ENCODE peak calls at places on chromosomes 5 and 9, in six cellular contexts. H, F, S, T, P and E are unnamed samples.

GRCh38 chr9:133104718-133105460 is 16.2 kb downstream of the RALGDS start:
- DNase-seq in H (no peak), F (no peak), S (peak), T (no peak), P (no peak), E (no peak)

GRCh38 chr5:59712836-59713487 is 180.6 kb downstream of the PDE4D start:
- DNase-seq in H (no peak), F (peak), S (no peak), T (no peak), P (no peak), E (no peak)

GRCh38 chr5:135067587-135067986 is 33.6 kb upstream of the PITX1 start:
- DNase-seq in H (no peak), F (no peak), S (no peak), T (no peak), P (no peak), E (no peak)

GRCh38 chr5:140038373-140038957 is 4.6 kb downstream of the NRG2 start:
- DNase-seq in H (peak), F (peak), S (no peak), T (peak), P (no peak), E (no peak)

GRCh38 chr5:61933787-61934626 is 372.0 kb upstream of the KIF2A start:
- DNase-seq in H (peak), F (peak), S (peak), T (peak), P (peak), E (no peak)

GRCh38 chr5:198516-198915 is 7.2 kb downstream of the LRRC14B start:
- DNase-seq in H (no peak), F (no peak), S (no peak), T (no peak), P (no peak), E (no peak)

GRCh38 chr9:18297532-18297872 is 176.5 kb upstream of the ADAMTSL1 start:
- DNase-seq in H (peak), F (peak), S (no peak), T (no peak), P (no peak), E (no peak)

GRCh38 chr9:135926402-135927194 is 19.3 kb upstream of the CAMSAP1 start:
- DNase-seq in H (no peak), F (peak), S (no peak), T (peak), P (peak), E (peak)

GRCh38 chr5:55551904-55552303 is 17.1 kb upstream of the PLPP1 start:
- DNase-seq in H (no peak), F (no peak), S (no peak), T (no peak), P (no peak), E (no peak)

GRCh38 chr5:145350501-145350900 is 484.6 kb downstream of the PRELID2 start:
- DNase-seq in H (no peak), F (peak), S (no peak), T (no peak), P (no peak), E (no peak)

GRCh38 chr5:92313385-92313784 is 930.3 kb upstream of the ARRDC3 start:
- DNase-seq in H (no peak), F (no peak), S (no peak), T (no peak), P (no peak), E (no peak)

GRCh38 chr9:12813960-12814876 is 39.4 kb downstream of the LURAP1L start:
- DNase-seq in H (peak), F (peak), S (peak), T (peak), P (peak), E (peak)

GRCh38 chr9:134099123-134099761 is 31.4 kb upstream of the BRD3 start:
- DNase-seq in H (peak), F (peak), S (peak), T (peak), P (no peak), E (no peak)

GRCh38 chr5:88660326-88660946 is 222.5 kb downstream of the MEF2C start:
- DNase-seq in H (peak), F (no peak), S (no peak), T (peak), P (no peak), E (no peak)

GRCh38 chr9:20532584-20532983 is 89.7 kb downstream of the MLLT3 start:
- DNase-seq in H (no peak), F (no peak), S (no peak), T (no peak), P (no peak), E (no peak)

GRCh38 chr5:72402381-72402890 is 82.3 kb downstream of the PTCD2 start:
- DNase-seq in H (no peak), F (no peak), S (no peak), T (peak), P (no peak), E (no peak)

GRCh38 chr9:130199605-130200004 is 27.4 kb downstream of the NCS1 start:
- DNase-seq in H (no peak), F (no peak), S (no peak), T (peak), P (peak), E (no peak)

GRCh38 chr9:3441197-3441816 is 84.5 kb downstream of the RFX3 start:
- DNase-seq in H (peak), F (peak), S (peak), T (peak), P (no peak), E (peak)

GRCh38 chr5:134132372-134133212 is 18.1 kb downstream of the TCF7 start:
- DNase-seq in H (no peak), F (no peak), S (peak), T (no peak), P (no peak), E (no peak)

GRCh38 chr5:75050415-75050814 is 1.9 kb downstream of the GCNT4 start:
- DNase-seq in H (no peak), F (peak), S (peak), T (no peak), P (no peak), E (no peak)

GRCh38 chr9:113536483-113537226 is 73.1 kb downstream of the RGS3 start:
- DNase-seq in H (no peak), F (peak), S (peak), T (no peak), P (no peak), E (no peak)

GRCh38 chr9:26181836-26182235 is 503.6 kb upstream of the TUSC1 start:
- DNase-seq in H (no peak), F (no peak), S (no peak), T (no peak), P (no peak), E (no peak)

GRCh38 chr9:110048473-110048975 is 159.4 kb downstream of the C9orf152 start:
- DNase-seq in H (peak), F (peak), S (peak), T (peak), P (peak), E (no peak)

GRCh38 chr5:38420691-38421395 is 135.6 kb downstream of the LIFR start:
- DNase-seq in H (peak), F (peak), S (peak), T (peak), P (peak), E (peak)

GRCh38 chr9:101354143-101354764 is 30.6 kb downstream of the BAAT start:
- DNase-seq in H (no peak), F (no peak), S (no peak), T (no peak), P (no peak), E (no peak)

GRCh38 chr5:142627371-142628217 is 58.3 kb downstream of the FGF1 start:
- DNase-seq in H (no peak), F (no peak), S (no peak), T (peak), P (no peak), E (no peak)

GRCh38 chr5:176810687-176811501 is 535 bp downstream of the UNC5A start:
- DNase-seq in H (no peak), F (peak), S (no peak), T (no peak), P (no peak), E (no peak)

GRCh38 chr9:93091453-93092081 is 4.5 kb upstream of the CARD19 start:
- DNase-seq in H (no peak), F (peak), S (peak), T (peak), P (no peak), E (no peak)

GRCh38 chr9:97598461-97599288 is 34.5 kb downstream of the TSTD2 start:
- DNase-seq in H (peak), F (peak), S (peak), T (peak), P (peak), E (peak)

GRCh38 chr5:170817195-170817594 is 33.7 kb downstream of the GABRP start:
- DNase-seq in H (no peak), F (no peak), S (no peak), T (no peak), P (no peak), E (no peak)

GRCh38 chr5:4949108-4949507 is 191.0 kb upstream of the ADAMTS16 start:
- DNase-seq in H (no peak), F (no peak), S (no peak), T (no peak), P (no peak), E (no peak)

GRCh38 chr9:92612292-92612691 is 57.6 kb downstream of the IPPK start:
- DNase-seq in H (no peak), F (no peak), S (no peak), T (no peak), P (no peak), E (no peak)

GRCh38 chr9:27205198-27205597 is 91.8 kb downstream of the EQTN start:
- DNase-seq in H (no peak), F (no peak), S (no peak), T (no peak), P (no peak), E (no peak)

GRCh38 chr5:76682395-76682794 is 33.5 kb upstream of the F2R start:
- DNase-seq in H (no peak), F (no peak), S (no peak), T (no peak), P (no peak), E (no peak)

GRCh38 chr5:176368726-176369125 is 3.4 kb downstream of the ARL10 start:
- DNase-seq in H (no peak), F (no peak), S (no peak), T (no peak), P (no peak), E (no peak)

GRCh38 chr9:121499177-121499426 is 542 bp downstream of the GGTA1 start:
- DNase-seq in H (no peak), F (no peak), S (peak), T (no peak), P (no peak), E (no peak)

GRCh38 chr9:121498150-121498486 is 1.5 kb downstream of the GGTA1 start:
- DNase-seq in H (peak), F (peak), S (no peak), T (peak), P (peak), E (peak)

GRCh38 chr9:121499427-121500164 is at the start of gene GGTA1:
- DNase-seq in H (peak), F (peak), S (peak), T (peak), P (peak), E (no peak)

GRCh38 chr9:121500165-121500478 is 478 bp upstream of the GGTA1 start:
- DNase-seq in H (no peak), F (no peak), S (no peak), T (no peak), P (no peak), E (no peak)

GRCh38 chr9:121498487-121499176 is 1.0 kb downstream of the GGTA1 start:
- DNase-seq in H (no peak), F (peak), S (peak), T (peak), P (peak), E (no peak)
- TF ChIP-seq CTCF in H (no peak), F (no peak), S (no peak), T (peak), P (peak), E (peak)

DNA sequence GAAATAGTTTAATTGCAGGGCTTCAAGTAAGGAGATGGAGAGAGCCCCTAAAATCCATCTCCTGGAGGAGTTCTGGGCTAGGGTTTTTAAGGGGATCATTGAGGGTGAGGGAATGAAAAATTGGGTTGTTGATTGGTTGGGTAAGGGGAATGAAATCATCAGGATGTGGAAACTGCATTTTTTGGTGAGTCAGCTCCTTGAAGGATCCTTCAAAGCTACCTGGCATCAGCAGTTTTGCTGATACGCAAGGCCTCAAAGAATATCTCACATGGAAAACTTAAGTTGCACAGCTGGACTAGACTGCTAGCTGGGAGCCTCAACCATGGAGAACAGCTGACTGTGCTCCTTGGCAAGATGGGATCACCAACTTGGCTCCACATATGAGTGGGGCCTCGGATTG is 136.7 kb downstream of the FGF10 start:
- DNase-seq in H (no peak), F (no peak), S (no peak), T (no peak), P (no peak), E (no peak)
- H3K4me3 ChIP-seq in H (no peak), F (no peak), S (no peak), T (no peak), P (no peak), E (no peak)

GRCh38 chr9:37333288-37333687 is 89.2 kb upstream of the GRHPR start:
- DNase-seq in H (no peak), F (no peak), S (no peak), T (no peak), P (no peak), E (no peak)
- TF ChIP-seq CTCF in H (no peak), F (no peak), S (no peak), T (no peak), P (no peak), E (no peak)

GRCh38 chr5:69364414-69364813 is 4.9 kb downstream of the AK6 start:
- DNase-seq in H (no peak), F (peak), S (no peak), T (no peak), P (no peak), E (no peak)
- H3K4me3 ChIP-seq in H (no peak), F (no peak), S (no peak), T (no peak), P (no peak), E (no peak)

GRCh38 chr9:117075636-117076035 is 339.2 kb downstream of the ASTN2 start:
- DNase-seq in H (no peak), F (no peak), S (no peak), T (no peak), P (no peak), E (no peak)

GRCh38 chr9:117074782-117075510 is 339.9 kb downstream of the ASTN2 start:
- DNase-seq in H (no peak), F (no peak), S (no peak), T (no peak), P (no peak), E (no peak)

GRCh38 chr9:117073071-117073470 is 341.8 kb downstream of the ASTN2 start:
- DNase-seq in H (no peak), F (no peak), S (no peak), T (no peak), P (no peak), E (no peak)

GRCh38 chr9:117074337-117074662 is 340.6 kb downstream of the ASTN2 start:
- DNase-seq in H (no peak), F (no peak), S (no peak), T (no peak), P (no peak), E (no peak)

DNA sequence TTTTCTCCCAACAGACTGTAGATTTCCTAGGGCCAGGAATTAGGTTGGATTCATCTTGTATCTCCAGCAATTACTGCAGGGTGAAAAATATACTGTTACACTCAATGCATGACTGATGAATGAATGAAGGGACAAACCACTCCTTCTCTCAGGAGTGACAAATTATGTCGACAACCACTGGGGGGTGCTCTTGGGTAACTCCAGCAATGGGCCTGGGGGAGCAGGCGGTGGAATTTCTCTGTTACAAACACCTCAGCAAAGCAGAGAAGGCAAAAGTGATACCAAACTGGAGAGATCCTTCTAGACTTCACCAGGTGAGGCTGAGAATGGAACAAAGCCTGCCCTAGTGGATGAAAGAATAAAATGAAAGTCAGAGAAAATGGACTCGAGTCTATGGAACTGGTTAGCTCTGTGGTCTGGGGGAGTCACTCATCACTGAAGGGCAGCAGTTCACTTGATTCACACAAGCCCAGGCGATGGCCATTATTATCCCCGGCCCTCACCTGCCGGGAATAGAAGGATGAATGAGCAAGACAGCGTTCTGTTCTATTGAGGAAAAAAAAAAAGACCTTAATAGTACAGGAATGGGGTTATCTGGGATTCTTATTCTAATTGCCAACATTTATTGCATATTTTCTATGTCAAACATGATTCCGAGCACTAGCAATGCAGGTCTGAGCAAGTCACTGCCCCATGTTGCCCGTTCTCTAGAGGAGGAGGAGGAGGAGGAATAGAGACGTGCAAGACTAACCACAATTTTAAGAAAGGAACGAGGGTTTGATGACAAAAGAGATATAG is 341.1 kb downstream of the ASTN2 start:
- DNase-seq in H (peak), F (peak), S (no peak), T (no peak), P (peak), E (no peak)
- TF ChIP-seq CTCF in H (peak), F (peak), S (no peak), T (peak), P (no peak), E (no peak)

GRCh38 chr9:95429948-95430620 is 86.7 kb downstream of the PTCH1 start:
- DNase-seq in H (no peak), F (no peak), S (no peak), T (no peak), P (no peak), E (no peak)

GRCh38 chr9:95431286-95431685 is 85.5 kb downstream of the PTCH1 start:
- DNase-seq in H (no peak), F (no peak), S (no peak), T (no peak), P (no peak), E (no peak)

GRCh38 chr9:95422650-95423049 is 94.1 kb downstream of the PTCH1 start:
- DNase-seq in H (no peak), F (no peak), S (no peak), T (no peak), P (no peak), E (no peak)

GRCh38 chr9:95429096-95429495 is 87.7 kb downstream of the PTCH1 start:
- DNase-seq in H (no peak), F (peak), S (no peak), T (no peak), P (no peak), E (no peak)

DNA sequence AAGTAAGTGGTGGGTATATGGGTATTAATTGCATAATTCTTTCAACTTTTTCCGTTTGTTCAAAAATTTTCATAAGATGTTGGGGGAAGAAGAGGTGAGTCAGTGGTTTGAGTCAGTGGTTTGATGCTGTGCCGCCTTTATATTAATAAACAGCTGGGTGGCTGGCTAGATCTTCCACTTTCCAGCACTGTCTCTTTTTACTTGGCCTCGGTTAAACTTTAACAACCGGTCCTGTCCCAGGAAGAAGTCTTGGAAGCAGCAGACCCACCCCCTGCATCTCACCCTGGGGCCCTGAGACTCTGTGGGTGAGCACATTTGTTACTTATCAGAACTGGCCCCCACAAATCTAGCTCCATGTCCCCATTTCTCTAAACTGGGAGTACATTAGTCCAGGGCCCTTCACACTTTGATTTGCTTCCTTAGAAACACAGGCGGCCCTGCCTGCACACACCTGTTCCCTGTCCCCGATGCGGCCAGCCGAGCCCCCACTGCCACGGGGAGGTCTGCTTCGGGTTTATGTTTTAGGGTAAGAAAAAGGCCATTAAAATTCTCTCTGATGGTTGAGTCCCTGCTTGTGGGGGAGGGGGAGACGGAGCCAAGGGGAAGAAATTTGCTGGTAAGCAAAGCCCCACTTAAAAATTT is 90.7 kb downstream of the PTCH1 start:
- DNase-seq in H (peak), F (peak), S (peak), T (no peak), P (no peak), E (no peak)
- H3K4me3 ChIP-seq in H (peak), F (peak), S (no peak), T (peak), P (peak), E (peak)

DNA sequence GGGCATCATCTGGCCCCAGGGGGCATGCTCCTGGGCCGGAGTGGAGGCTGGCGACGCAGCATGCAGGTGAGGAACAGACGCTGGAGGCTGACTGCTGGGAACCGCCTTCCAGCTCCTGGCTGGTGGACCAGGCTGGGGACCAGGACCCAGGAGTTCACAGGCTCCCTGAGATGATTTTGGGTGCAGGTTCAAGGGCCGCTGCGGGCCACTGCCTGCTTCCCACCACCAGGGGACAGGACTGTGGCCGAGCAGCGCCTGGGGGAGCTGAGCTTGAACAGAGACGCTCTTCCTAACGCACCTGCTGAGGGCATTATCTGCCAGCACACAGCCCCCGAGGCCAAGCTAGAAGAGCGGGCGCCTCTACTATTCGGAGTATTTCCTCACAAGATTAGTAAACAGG is 132.1 kb upstream of the RAPGEF1 start:
- DNase-seq in H (no peak), F (no peak), S (no peak), T (no peak), P (no peak), E (no peak)
- TF ChIP-seq CTCF in H (peak), F (peak), S (no peak), T (no peak), P (no peak), E (peak)

GRCh38 chr5:125720745-125721144 is 702.5 kb upstream of the GRAMD2B start:
- DNase-seq in H (no peak), F (no peak), S (no peak), T (no peak), P (no peak), E (no peak)
- H3K4me3 ChIP-seq in H (no peak), F (no peak), S (no peak), T (no peak), P (no peak), E (no peak)

GRCh38 chr9:14633148-14633547 is 60.1 kb downstream of the ZDHHC21 start:
- DNase-seq in H (no peak), F (no peak), S (no peak), T (no peak), P (no peak), E (no peak)
- TF ChIP-seq CTCF in H (no peak), F (no peak), S (no peak), T (no peak), P (no peak), E (no peak)